ENCODE peak calls at places on chromosome 6, in four cellular contexts. One of them, this sample, is unnamed.

GRCh38 chr6:112235956-112236355 is 18.4 kb downstream of the LAMA4 start:
- DNase-seq in HepG2: no peak
- DNase-seq in heart left ventricle: no peak
- DNase-seq in endothelial cell of umbilical vein: peak; percentile 86
- DNase-seq in this sample: no peak

GRCh38 chr6:88050140-88050818 is 2.6 kb downstream of the SPACA1 start:
- DNase-seq in HepG2: no peak
- DNase-seq in heart left ventricle: no peak
- DNase-seq in endothelial cell of umbilical vein: no peak
- DNase-seq in this sample: no peak

GRCh38 chr6:150140236-150140969 is 2.4 kb upstream of the PPP1R14C start:
- DNase-seq in HepG2: no peak
- DNase-seq in heart left ventricle: no peak
- DNase-seq in endothelial cell of umbilical vein: no peak
- DNase-seq in this sample: no peak

GRCh38 chr6:149134531-149134933 is 183.0 kb upstream of the TAB2 start:
- DNase-seq in HepG2: no peak
- DNase-seq in heart left ventricle: no peak
- DNase-seq in endothelial cell of umbilical vein: no peak
- DNase-seq in this sample: no peak

GRCh38 chr6:34813028-34813742 is 21.3 kb downstream of the BLTP3A start:
- DNase-seq in HepG2: no peak
- DNase-seq in heart left ventricle: no peak
- DNase-seq in endothelial cell of umbilical vein: no peak
- DNase-seq in this sample: no peak

GRCh38 chr6:154791561-154792317 is 58.5 kb downstream of the SCAF8 start:
- DNase-seq in HepG2: no peak
- DNase-seq in heart left ventricle: no peak
- DNase-seq in endothelial cell of umbilical vein: peak; percentile 13
- DNase-seq in this sample: no peak

GRCh38 chr6:158639056-158639455 is 5.5 kb downstream of the DYNLT1 start:
- DNase-seq in HepG2: no peak
- DNase-seq in heart left ventricle: no peak
- DNase-seq in endothelial cell of umbilical vein: no peak
- DNase-seq in this sample: no peak

GRCh38 chr6:128124713-128125112 is 223.9 kb upstream of the THEMIS start:
- DNase-seq in HepG2: peak; percentile 69
- DNase-seq in heart left ventricle: no peak
- DNase-seq in endothelial cell of umbilical vein: no peak
- DNase-seq in this sample: no peak